ENCODE peak calls at places on chromosome 1, in ten cellular contexts. C, W, Y, P, B, F, K, N, G and M are unnamed samples.

GRCh38 chr1:65255088-65256050 is 54.0 kb upstream of the DNAJC6 start:
- DNase-seq in W (no peak), P (no peak), Y (no peak), C (no peak), N (peak), G (peak), K (no peak), F (no peak), B (peak), M (no peak)

GRCh38 chr1:244896550-244896949 is 32.2 kb upstream of the HNRNPU start:
- DNase-seq in F (no peak), C (peak), Y (no peak), P (peak), W (no peak), K (no peak), N (no peak), B (no peak), G (peak), M (no peak)

GRCh38 chr1:151164732-151165280 is 896 bp downstream of the LYSMD1 start:
- DNase-seq in N (peak), K (no peak), B (no peak), F (no peak), P (no peak), C (no peak), W (no peak), Y (no peak), G (peak), M (no peak)

GRCh38 chr1:114756949-114757454 is 782 bp downstream of the CSDE1 start:
- DNase-seq in G (peak), W (peak), N (peak), P (peak), C (peak), B (peak), Y (peak), K (no peak), F (no peak), M (no peak)

GRCh38 chr1:17540255-17541001 is 930 bp downstream of the ARHGEF10L start:
- DNase-seq in Y (peak), B (no peak), G (peak), C (peak), K (peak), N (no peak), W (peak), P (peak), F (peak), M (no peak)

GRCh38 chr1:108017698-108018097 is 52.7 kb upstream of the VAV3 start:
- DNase-seq in Y (no peak), W (no peak), G (no peak), F (no peak), K (no peak), B (no peak), N (no peak), P (no peak), C (peak), M (no peak)

GRCh38 chr1:226679303-226679702 is 59.8 kb downstream of the ITPKB start:
- DNase-seq in K (no peak), W (no peak), Y (no peak), G (no peak), B (no peak), N (no peak), P (no peak), F (no peak), C (no peak), M (no peak)

GRCh38 chr1:216183007-216183406 is 240.2 kb downstream of the USH2A start:
- DNase-seq in F (no peak), K (no peak), C (peak), N (no peak), G (peak), W (no peak), Y (no peak), P (no peak), B (no peak), M (no peak)

GRCh38 chr1:218339267-218339831 is 5.8 kb upstream of the TGFB2 start:
- DNase-seq in W (no peak), F (no peak), Y (no peak), C (peak), G (peak), B (peak), N (peak), K (no peak), P (peak), M (no peak)

GRCh38 chr1:204190212-204191211 is 5.8 kb downstream of the KISS1 start:
- DNase-seq in Y (no peak), W (peak), G (peak), P (peak), N (peak), B (no peak), C (peak), K (no peak), F (peak), M (no peak)

GRCh38 chr1:219555802-219556201 is 57.1 kb downstream of the ZC3H11B start:
- DNase-seq in Y (no peak), B (no peak), F (no peak), P (no peak), K (no peak), G (peak), N (no peak), C (peak), W (no peak), M (no peak)

GRCh38 chr1:232248276-232248803 is 381.6 kb downstream of the SIPA1L2 start:
- DNase-seq in W (no peak), N (no peak), P (no peak), Y (no peak), B (no peak), K (no peak), F (no peak), G (no peak), C (no peak), M (no peak)

GRCh38 chr1:39081266-39082139 is 55.4 kb downstream of the NDUFS5 start:
- DNase-seq in B (peak), P (peak), G (peak), K (no peak), Y (peak), N (no peak), F (peak), W (no peak), C (peak), M (no peak)

GRCh38 chr1:114780344-114781226 is at the start of gene SIKE1:
- DNase-seq in K (peak), G (peak), N (peak), F (peak), Y (peak), W (peak), P (peak), C (peak), B (peak), M (peak)